ENCODE peak calls at places on chromosome 12, in seven cellular contexts. Y is Calu3, X is fibroblast of gingiva, C is sciatic nerve, J is mammary epithelial cell, F is D721Med, L is posterior vena cava. O is an unnamed sample.

GRCh38 chr12:123143753-123144461 is 7.0 kb downstream of the PITPNM2 start:
- DNase-seq in Y (no peak), X (no peak), C (no peak), J (no peak), F (no peak), L (no peak), O (no peak)

GRCh38 chr12:46269429-46270241 is 792 bp upstream of the SLC38A1 start:
- DNase-seq in Y (peak), X (no peak), C (no peak), J (peak), F (no peak), L (no peak), O (peak)

GRCh38 chr12:75704664-75705063 is 193.3 kb upstream of the KRR1 start:
- DNase-seq in Y (no peak), X (peak), C (no peak), J (no peak), F (no peak), L (no peak), O (no peak)

GRCh38 chr12:57621497-57622292 is 10.5 kb downstream of the ARHGEF25 start:
- DNase-seq in Y (peak), X (no peak), C (peak), J (no peak), F (peak), L (no peak), O (peak)

GRCh38 chr12:48787791-48788521 is 933 bp downstream of the ADCY6 start:
- DNase-seq in Y (no peak), X (peak), C (no peak), J (no peak), F (no peak), L (no peak), O (no peak)

GRCh38 chr12:31967569-31967968 is 8.4 kb downstream of the RESF1 start:
- DNase-seq in Y (no peak), X (no peak), C (no peak), J (no peak), F (no peak), L (no peak), O (no peak)

GRCh38 chr12:54009171-54010052 is 627 bp downstream of the HOXC8 start:
- DNase-seq in Y (peak), X (no peak), C (no peak), J (peak), F (no peak), L (no peak), O (no peak)

GRCh38 chr12:50621435-50622304 is 116.9 kb downstream of the DIP2B start:
- DNase-seq in Y (no peak), X (no peak), C (no peak), J (no peak), F (no peak), L (no peak), O (no peak)

GRCh38 chr12:52521581-52522266 is 1.5 kb upstream of the KRT5 start:
- DNase-seq in Y (no peak), X (no peak), C (peak), J (peak), F (no peak), L (no peak), O (no peak)

GRCh38 chr12:127555071-127555470 is 711.9 kb upstream of the TMEM132C start:
- DNase-seq in Y (no peak), X (no peak), C (no peak), J (no peak), F (no peak), L (no peak), O (no peak)

GRCh38 chr12:104596128-104596799 is 139.5 kb downstream of the CHST11 start:
- DNase-seq in Y (no peak), X (peak), C (no peak), J (no peak), F (no peak), L (no peak), O (no peak)

GRCh38 chr12:85325452-85325851 is 45.4 kb downstream of the ALX1 start:
- DNase-seq in Y (no peak), X (no peak), C (no peak), J (no peak), F (no peak), L (no peak), O (no peak)

GRCh38 chr12:77645966-77646598 is 184.6 kb upstream of the NAV3 start:
- DNase-seq in Y (no peak), X (no peak), C (no peak), J (no peak), F (no peak), L (no peak), O (no peak)

GRCh38 chr12:93653079-93653478 is 24.1 kb upstream of the CRADD start:
- DNase-seq in Y (no peak), X (no peak), C (no peak), J (no peak), F (no peak), L (no peak), O (no peak)

GRCh38 chr12:163406-163986 is 50.5 kb downstream of the SLC6A12 start:
- DNase-seq in Y (no peak), X (no peak), C (no peak), J (no peak), F (no peak), L (no peak), O (no peak)

GRCh38 chr12:132490481-132491348 is 764 bp downstream of the FBRSL1 start:
- DNase-seq in Y (no peak), X (no peak), C (no peak), J (no peak), F (no peak), L (no peak), O (no peak)

GRCh38 chr12:38961044-38961443 is 55.7 kb upstream of the CPNE8 start:
- DNase-seq in Y (no peak), X (no peak), C (no peak), J (no peak), F (no peak), L (no peak), O (peak)

GRCh38 chr12:47270782-47271664 is 191.3 kb upstream of the AMIGO2 start:
- DNase-seq in Y (peak), X (peak), C (no peak), J (peak), F (no peak), L (no peak), O (no peak)

GRCh38 chr12:100767950-100768349 is 26.6 kb upstream of the ANO4 start:
- DNase-seq in Y (no peak), X (no peak), C (no peak), J (no peak), F (no peak), L (no peak), O (no peak)

GRCh38 chr12:132174015-132174660 is 29.9 kb downstream of the NOC4L start:
- DNase-seq in Y (no peak), X (no peak), C (no peak), J (no peak), F (no peak), L (peak), O (no peak)

GRCh38 chr12:108129017-108129812 is at the start of gene WSCD2:
- DNase-seq in Y (peak), X (peak), C (no peak), J (peak), F (no peak), L (no peak), O (peak)

GRCh38 chr12:12899530-12900380 is 8.4 kb downstream of the GPRC5A start:
- DNase-seq in Y (no peak), X (peak), C (no peak), J (peak), F (no peak), L (peak), O (no peak)

GRCh38 chr12:18103624-18104023 is 13.6 kb upstream of the RERGL start:
- DNase-seq in Y (no peak), X (no peak), C (no peak), J (no peak), F (no peak), L (no peak), O (no peak)

GRCh38 chr12:97805086-97805485 is 342.5 kb downstream of the RMST start:
- DNase-seq in Y (no peak), X (no peak), C (no peak), J (no peak), F (no peak), L (no peak), O (no peak)

GRCh38 chr12:23815810-23816209 is 133.7 kb downstream of the SOX5 start:
- DNase-seq in Y (no peak), X (no peak), C (no peak), J (no peak), F (no peak), L (no peak), O (no peak)

GRCh38 chr12:92796650-92797049 is 93.9 kb downstream of the PLEKHG7 start:
- DNase-seq in Y (no peak), X (no peak), C (no peak), J (peak), F (no peak), L (no peak), O (no peak)

GRCh38 chr12:75720807-75721206 is 209.4 kb upstream of the KRR1 start:
- DNase-seq in Y (no peak), X (no peak), C (no peak), J (peak), F (no peak), L (no peak), O (peak)

GRCh38 chr12:52844386-52844785 is 4.4 kb downstream of the KRT78 start:
- DNase-seq in Y (no peak), X (no peak), C (no peak), J (no peak), F (no peak), L (no peak), O (no peak)